ENCODE peak calls at places on chromosomes 11 and 22, in nine cellular contexts. One of them, this sample, is unnamed.
A peak's percentile ranks its signal among the peaks of the same experiment; 100 is the strongest.

GRCh38 chr11:61551630-61552029 is 29.2 kb downstream of the SYT7 start:
- DNase-seq in A549: peak; percentile 42
- DNase-seq in fibroblast of pulmonary artery: peak; percentile 25
- DNase-seq in GM20000: no peak
- DNase-seq in epithelial cell of esophagus: peak; percentile 11
- DNase-seq in lower leg skin: no peak
- DNase-seq in bronchial epithelial cell: no peak
- DNase-seq in adrenal gland: peak; percentile 56
- DNase-seq in body of pancreas: peak; percentile 48
- DNase-seq in this sample: no peak

GRCh38 chr11:102757823-102758549 is 22.4 kb downstream of the MMP10 start:
- DNase-seq in fibroblast of pulmonary artery: peak; percentile 88
- DNase-seq in adrenal gland: no peak
- DNase-seq in epithelial cell of esophagus: peak; percentile 90
- DNase-seq in lower leg skin: no peak
- DNase-seq in bronchial epithelial cell: peak; percentile 98
- DNase-seq in A549: no peak
- DNase-seq in body of pancreas: no peak
- DNase-seq in GM20000: no peak
- DNase-seq in this sample: no peak

GRCh38 chr11:84290647-84291046 is 1004.5 kb upstream of the CCDC90B start:
- DNase-seq in body of pancreas: no peak
- DNase-seq in GM20000: no peak
- DNase-seq in epithelial cell of esophagus: no peak
- DNase-seq in fibroblast of pulmonary artery: peak; percentile 41
- DNase-seq in bronchial epithelial cell: peak; percentile 37
- DNase-seq in adrenal gland: no peak
- DNase-seq in lower leg skin: no peak
- DNase-seq in A549: no peak
- DNase-seq in this sample: no peak

GRCh38 chr11:9118277-9118676 is 26.9 kb upstream of the SCUBE2 start:
- DNase-seq in lower leg skin: no peak
- DNase-seq in fibroblast of pulmonary artery: no peak
- DNase-seq in adrenal gland: no peak
- DNase-seq in GM20000: no peak
- DNase-seq in body of pancreas: no peak
- DNase-seq in A549: no peak
- DNase-seq in epithelial cell of esophagus: no peak
- DNase-seq in bronchial epithelial cell: peak; percentile 2
- DNase-seq in this sample: no peak

GRCh38 chr11:33151411-33151810 is 9.9 kb downstream of the CSTF3 start:
- DNase-seq in body of pancreas: no peak
- DNase-seq in lower leg skin: no peak
- DNase-seq in adrenal gland: no peak
- DNase-seq in epithelial cell of esophagus: no peak
- DNase-seq in fibroblast of pulmonary artery: no peak
- DNase-seq in A549: no peak
- DNase-seq in GM20000: no peak
- DNase-seq in bronchial epithelial cell: no peak
- DNase-seq in this sample: no peak

GRCh38 chr11:46336781-46337180 is 10.5 kb upstream of the DGKZ start:
- DNase-seq in epithelial cell of esophagus: no peak
- DNase-seq in body of pancreas: no peak
- DNase-seq in fibroblast of pulmonary artery: peak; percentile 49
- DNase-seq in adrenal gland: no peak
- DNase-seq in bronchial epithelial cell: no peak
- DNase-seq in GM20000: no peak
- DNase-seq in A549: no peak
- DNase-seq in lower leg skin: no peak
- DNase-seq in this sample: no peak

GRCh38 chr11:64631675-64632074 is 40.7 kb downstream of the SLC22A12 start:
- DNase-seq in bronchial epithelial cell: no peak
- DNase-seq in GM20000: peak; percentile 61
- DNase-seq in adrenal gland: no peak
- DNase-seq in lower leg skin: no peak
- DNase-seq in body of pancreas: no peak
- DNase-seq in fibroblast of pulmonary artery: no peak
- DNase-seq in epithelial cell of esophagus: no peak
- DNase-seq in A549: no peak
- DNase-seq in this sample: no peak

GRCh38 chr11:69052343-69053168 is 3.8 kb downstream of the TPCN2 start:
- DNase-seq in adrenal gland: no peak
- DNase-seq in epithelial cell of esophagus: no peak
- DNase-seq in body of pancreas: no peak
- DNase-seq in A549: no peak
- DNase-seq in lower leg skin: no peak
- DNase-seq in GM20000: peak; percentile 71
- DNase-seq in fibroblast of pulmonary artery: no peak
- DNase-seq in bronchial epithelial cell: no peak
- DNase-seq in this sample: peak; percentile 64

GRCh38 chr11:114197799-114198500 is 98.2 kb upstream of the NNMT start:
- DNase-seq in fibroblast of pulmonary artery: peak; percentile 99
- DNase-seq in epithelial cell of esophagus: peak; percentile 57
- DNase-seq in A549: no peak
- DNase-seq in adrenal gland: peak; percentile 91
- DNase-seq in bronchial epithelial cell: peak; percentile 39
- DNase-seq in body of pancreas: peak; percentile 76
- DNase-seq in lower leg skin: peak; percentile 70
- DNase-seq in GM20000: no peak
- DNase-seq in this sample: no peak

DNA sequence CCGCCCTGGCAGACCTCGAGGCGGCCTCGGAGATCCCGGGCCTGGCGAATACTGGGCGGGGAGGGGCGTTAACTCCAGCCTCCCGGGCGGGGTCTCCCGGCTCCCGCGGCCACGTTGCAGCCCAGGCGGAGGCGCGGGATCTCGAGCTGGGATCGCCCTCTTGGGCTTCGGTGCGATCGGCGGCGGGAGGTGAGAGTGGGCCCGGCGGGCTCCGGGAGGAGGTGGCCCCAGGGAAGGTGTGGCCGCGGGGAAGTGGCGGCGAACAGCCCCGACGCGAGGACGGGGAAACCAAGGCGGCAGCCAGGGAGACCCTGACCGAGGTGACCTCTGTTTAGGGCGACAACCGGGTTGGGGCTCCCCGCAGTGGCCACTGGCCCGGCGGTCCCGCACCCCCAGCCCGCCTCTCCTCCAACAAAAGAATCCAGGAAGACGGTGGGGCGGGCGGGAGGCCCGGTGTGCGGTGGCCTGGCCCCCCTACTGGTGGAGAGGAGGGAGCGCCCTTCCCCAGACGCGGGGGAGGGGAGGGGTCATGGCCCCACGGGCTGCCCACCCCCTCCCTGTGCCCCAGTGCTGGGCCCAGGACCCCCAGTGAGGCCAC is at the start of gene PHETA2:
- DNase-seq in adrenal gland: peak; percentile 35
- DNase-seq in bronchial epithelial cell: no peak
- DNase-seq in lower leg skin: no peak
- DNase-seq in epithelial cell of esophagus: peak; percentile 29
- DNase-seq in A549: no peak
- DNase-seq in GM20000: peak; percentile 68
- DNase-seq in fibroblast of pulmonary artery: peak; percentile 37
- DNase-seq in body of pancreas: peak; percentile 58
- DNase-seq in this sample: peak; percentile 65
- TF ChIP-seq CTCF in adrenal gland: peak; percentile 10
- TF ChIP-seq CTCF in bronchial epithelial cell: peak; percentile 43
- TF ChIP-seq CTCF in lower leg skin: no peak
- TF ChIP-seq CTCF in epithelial cell of esophagus: peak; percentile 29
- TF ChIP-seq CTCF in A549: no peak
- TF ChIP-seq CTCF in GM20000: peak; percentile 33
- TF ChIP-seq CTCF in fibroblast of pulmonary artery: peak; percentile 25
- TF ChIP-seq CTCF in body of pancreas: no peak
- TF ChIP-seq CTCF in this sample: peak; percentile 8

GRCh38 chr11:506238-506949 is 648 bp downstream of the RNH1 start:
- DNase-seq in A549: peak; percentile 99
- DNase-seq in lower leg skin: peak; percentile 96
- DNase-seq in epithelial cell of esophagus: peak; percentile 98
- DNase-seq in GM20000: peak; percentile 99
- DNase-seq in fibroblast of pulmonary artery: peak; percentile 99
- DNase-seq in adrenal gland: peak; percentile 98
- DNase-seq in bronchial epithelial cell: peak; percentile 89
- DNase-seq in body of pancreas: peak; percentile 97
- DNase-seq in this sample: peak; percentile 99
- TF ChIP-seq CTCF in A549: no peak
- TF ChIP-seq CTCF in lower leg skin: no peak
- TF ChIP-seq CTCF in epithelial cell of esophagus: no peak
- TF ChIP-seq CTCF in GM20000: no peak
- TF ChIP-seq CTCF in fibroblast of pulmonary artery: no peak
- TF ChIP-seq CTCF in adrenal gland: peak; percentile 18
- TF ChIP-seq CTCF in bronchial epithelial cell: no peak
- TF ChIP-seq CTCF in body of pancreas: no peak
- TF ChIP-seq CTCF in this sample: no peak

DNA sequence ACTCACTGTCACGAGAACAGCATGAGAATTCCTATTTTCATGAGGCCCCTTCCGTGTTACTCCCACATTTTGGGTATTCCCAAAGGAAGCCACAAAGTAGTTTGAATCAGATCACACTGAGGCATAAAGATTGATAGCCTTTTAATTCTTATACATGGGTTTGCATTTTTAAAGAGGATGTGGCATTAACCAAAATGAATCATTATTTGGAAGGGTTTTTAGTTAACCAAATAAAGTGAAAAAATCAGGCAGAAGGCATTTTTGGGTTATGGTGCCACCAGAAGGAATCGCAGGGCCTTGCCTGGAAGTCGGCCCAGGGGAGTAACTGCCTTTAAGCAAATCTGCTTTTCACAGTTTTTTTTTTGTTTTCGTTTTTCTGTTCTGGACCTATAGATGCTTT is 55.4 kb downstream of the HSD17B12 start:
- DNase-seq in fibroblast of pulmonary artery: peak; percentile 36
- DNase-seq in epithelial cell of esophagus: no peak
- DNase-seq in body of pancreas: no peak
- DNase-seq in A549: no peak
- DNase-seq in bronchial epithelial cell: peak; percentile 2
- DNase-seq in adrenal gland: no peak
- DNase-seq in GM20000: no peak
- DNase-seq in lower leg skin: no peak
- DNase-seq in this sample: no peak
- TF ChIP-seq CTCF in fibroblast of pulmonary artery: peak; percentile 15
- TF ChIP-seq CTCF in epithelial cell of esophagus: no peak
- TF ChIP-seq CTCF in body of pancreas: no peak
- TF ChIP-seq CTCF in A549: no peak
- TF ChIP-seq CTCF in bronchial epithelial cell: no peak
- TF ChIP-seq CTCF in adrenal gland: no peak
- TF ChIP-seq CTCF in GM20000: no peak
- TF ChIP-seq CTCF in lower leg skin: no peak
- TF ChIP-seq CTCF in this sample: no peak

DNA sequence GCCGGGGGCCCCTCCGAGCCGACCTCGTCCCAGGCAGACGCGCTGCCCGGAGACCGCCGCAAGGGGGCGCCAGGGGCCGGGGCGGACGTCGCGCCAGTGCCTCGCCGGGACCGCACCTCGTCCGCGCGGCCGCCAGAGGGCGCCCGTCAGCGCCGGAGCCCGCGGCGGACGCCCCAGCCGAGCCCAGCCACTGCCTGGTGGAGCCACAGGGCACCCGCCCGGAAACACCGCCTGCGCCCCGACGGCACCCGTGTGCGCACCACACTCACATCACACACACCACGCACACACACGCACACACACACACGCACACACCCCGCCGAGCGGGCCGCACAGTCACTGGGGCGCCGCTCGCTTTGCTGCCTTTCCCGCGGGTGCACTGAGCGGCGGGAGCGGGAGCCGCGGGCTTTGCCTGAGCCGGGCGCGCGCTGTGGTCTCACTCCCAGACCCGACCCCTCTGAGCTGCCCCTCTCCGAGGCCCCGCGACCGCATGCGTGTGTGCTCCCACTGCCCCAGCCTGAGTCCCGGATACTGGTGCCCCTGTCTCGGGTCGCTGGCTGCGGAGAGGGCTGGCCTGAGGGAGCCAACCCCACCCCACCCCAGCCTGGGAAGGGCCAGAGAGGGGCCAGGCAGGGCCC is 449.3 kb downstream of the OPCML start:
- DNase-seq in A549: peak; percentile 27
- DNase-seq in body of pancreas: peak; percentile 71
- DNase-seq in fibroblast of pulmonary artery: peak; percentile 38
- DNase-seq in bronchial epithelial cell: no peak
- DNase-seq in GM20000: peak; percentile 94
- DNase-seq in epithelial cell of esophagus: peak; percentile 29
- DNase-seq in adrenal gland: peak; percentile 70
- DNase-seq in lower leg skin: no peak
- DNase-seq in this sample: peak; percentile 91
- TF ChIP-seq CTCF in A549: peak; percentile 69
- TF ChIP-seq CTCF in body of pancreas: peak; percentile 99
- TF ChIP-seq CTCF in fibroblast of pulmonary artery: no peak
- TF ChIP-seq CTCF in bronchial epithelial cell: peak; percentile 46
- TF ChIP-seq CTCF in GM20000: peak; percentile 99
- TF ChIP-seq CTCF in epithelial cell of esophagus: peak; percentile 27
- TF ChIP-seq CTCF in adrenal gland: peak; percentile 98
- TF ChIP-seq CTCF in lower leg skin: no peak
- TF ChIP-seq CTCF in this sample: peak; percentile 99